ENCODE peak calls at places on chromosomes 11 and 22, in nine cellular contexts. One of them, this sample, is unnamed.

GRCh38 chr11:61834278-61835004 is 6.3 kb downstream of the FADS2 start:
- DNase-seq in psoas muscle: peak; percentile 78
- DNase-seq in OCI-LY7: peak; percentile 83
- DNase-seq in CD8-positive, alpha-beta T cell: no peak
- DNase-seq in pancreas: no peak
- DNase-seq in CD8-positive, alpha-beta memory T cell: peak; percentile 59
- DNase-seq in Peyer's patch: no peak
- DNase-seq in GM23248: peak; percentile 20
- DNase-seq in CD4-positive, CD25-positive, alpha-beta regulatory T cell: peak; percentile 21
- DNase-seq in this sample: no peak

GRCh38 chr11:1354125-1354938 is 35.4 kb upstream of the BRSK2 start:
- DNase-seq in OCI-LY7: no peak
- DNase-seq in pancreas: no peak
- DNase-seq in Peyer's patch: no peak
- DNase-seq in psoas muscle: peak; percentile 36
- DNase-seq in GM23248: no peak
- DNase-seq in CD8-positive, alpha-beta T cell: no peak
- DNase-seq in CD4-positive, CD25-positive, alpha-beta regulatory T cell: no peak
- DNase-seq in CD8-positive, alpha-beta memory T cell: peak; percentile 31
- DNase-seq in this sample: no peak

GRCh38 chr11:96074551-96075309 is 150.8 kb upstream of the MTMR2 start:
- DNase-seq in OCI-LY7: no peak
- DNase-seq in GM23248: no peak
- DNase-seq in psoas muscle: no peak
- DNase-seq in CD8-positive, alpha-beta T cell: no peak
- DNase-seq in CD8-positive, alpha-beta memory T cell: no peak
- DNase-seq in CD4-positive, CD25-positive, alpha-beta regulatory T cell: no peak
- DNase-seq in pancreas: no peak
- DNase-seq in Peyer's patch: no peak
- DNase-seq in this sample: no peak

GRCh38 chr22:49930596-49931412 is 12.4 kb downstream of the CRELD2 start:
- DNase-seq in CD8-positive, alpha-beta T cell: no peak
- DNase-seq in OCI-LY7: peak; percentile 96
- DNase-seq in GM23248: peak; percentile 67
- DNase-seq in psoas muscle: peak; percentile 83
- DNase-seq in pancreas: peak; percentile 68
- DNase-seq in CD8-positive, alpha-beta memory T cell: no peak
- DNase-seq in Peyer's patch: peak; percentile 93
- DNase-seq in CD4-positive, CD25-positive, alpha-beta regulatory T cell: no peak
- DNase-seq in this sample: peak; percentile 75

GRCh38 chr11:76329983-76330382 is 50.9 kb downstream of the THAP12 start:
- DNase-seq in CD8-positive, alpha-beta memory T cell: no peak
- DNase-seq in CD4-positive, CD25-positive, alpha-beta regulatory T cell: no peak
- DNase-seq in Peyer's patch: no peak
- DNase-seq in pancreas: no peak
- DNase-seq in OCI-LY7: no peak
- DNase-seq in GM23248: no peak
- DNase-seq in CD8-positive, alpha-beta T cell: no peak
- DNase-seq in psoas muscle: no peak
- DNase-seq in this sample: no peak

GRCh38 chr11:38672445-38672844 is 2074.4 kb upstream of the RAG2 start:
- DNase-seq in CD8-positive, alpha-beta memory T cell: no peak
- DNase-seq in pancreas: no peak
- DNase-seq in OCI-LY7: no peak
- DNase-seq in psoas muscle: no peak
- DNase-seq in CD4-positive, CD25-positive, alpha-beta regulatory T cell: no peak
- DNase-seq in CD8-positive, alpha-beta T cell: no peak
- DNase-seq in GM23248: no peak
- DNase-seq in Peyer's patch: no peak
- DNase-seq in this sample: no peak

GRCh38 chr11:66226111-66226510 is 42.3 kb upstream of the RAB1B start:
- DNase-seq in GM23248: no peak
- DNase-seq in CD8-positive, alpha-beta memory T cell: no peak
- DNase-seq in psoas muscle: no peak
- DNase-seq in OCI-LY7: no peak
- DNase-seq in CD8-positive, alpha-beta T cell: no peak
- DNase-seq in CD4-positive, CD25-positive, alpha-beta regulatory T cell: no peak
- DNase-seq in pancreas: no peak
- DNase-seq in Peyer's patch: no peak
- DNase-seq in this sample: no peak

GRCh38 chr11:121449626-121450025 is 2.5 kb upstream of the SORL1 start:
- DNase-seq in CD4-positive, CD25-positive, alpha-beta regulatory T cell: no peak
- DNase-seq in pancreas: no peak
- DNase-seq in OCI-LY7: no peak
- DNase-seq in CD8-positive, alpha-beta memory T cell: no peak
- DNase-seq in psoas muscle: no peak
- DNase-seq in CD8-positive, alpha-beta T cell: no peak
- DNase-seq in GM23248: no peak
- DNase-seq in Peyer's patch: no peak
- DNase-seq in this sample: no peak

GRCh38 chr11:2154195-2154585 is 6.8 kb downstream of the INS start:
- DNase-seq in GM23248: no peak
- DNase-seq in OCI-LY7: no peak
- DNase-seq in CD4-positive, CD25-positive, alpha-beta regulatory T cell: no peak
- DNase-seq in psoas muscle: no peak
- DNase-seq in Peyer's patch: no peak
- DNase-seq in CD8-positive, alpha-beta T cell: no peak
- DNase-seq in CD8-positive, alpha-beta memory T cell: no peak
- DNase-seq in pancreas: no peak
- DNase-seq in this sample: no peak

GRCh38 chr22:41557401-41558240 is 3.2 kb upstream of the CSDC2 start:
- DNase-seq in OCI-LY7: no peak
- DNase-seq in GM23248: peak; percentile 89
- DNase-seq in pancreas: no peak
- DNase-seq in CD8-positive, alpha-beta T cell: no peak
- DNase-seq in CD8-positive, alpha-beta memory T cell: no peak
- DNase-seq in psoas muscle: no peak
- DNase-seq in Peyer's patch: peak; percentile 57
- DNase-seq in CD4-positive, CD25-positive, alpha-beta regulatory T cell: no peak
- DNase-seq in this sample: peak; percentile 56

GRCh38 chr11:127042445-127042844 is 41.9 kb upstream of the KIRREL3 start:
- DNase-seq in pancreas: no peak
- DNase-seq in GM23248: peak; percentile 83
- DNase-seq in CD8-positive, alpha-beta memory T cell: no peak
- DNase-seq in OCI-LY7: no peak
- DNase-seq in CD4-positive, CD25-positive, alpha-beta regulatory T cell: no peak
- DNase-seq in psoas muscle: no peak
- DNase-seq in CD8-positive, alpha-beta T cell: no peak
- DNase-seq in Peyer's patch: no peak
- DNase-seq in this sample: no peak

GRCh38 chr11:2097356-2097997 is 41.7 kb downstream of the IGF2 start:
- DNase-seq in CD8-positive, alpha-beta T cell: no peak
- DNase-seq in Peyer's patch: peak; percentile 60
- DNase-seq in pancreas: peak; percentile 57
- DNase-seq in GM23248: peak; percentile 81
- DNase-seq in CD8-positive, alpha-beta memory T cell: peak; percentile 29
- DNase-seq in CD4-positive, CD25-positive, alpha-beta regulatory T cell: no peak
- DNase-seq in psoas muscle: peak; percentile 85
- DNase-seq in OCI-LY7: no peak
- DNase-seq in this sample: no peak

GRCh38 chr11:128190312-128190711 is 397.0 kb downstream of the ETS1 start:
- DNase-seq in CD4-positive, CD25-positive, alpha-beta regulatory T cell: no peak
- DNase-seq in Peyer's patch: no peak
- DNase-seq in CD8-positive, alpha-beta T cell: no peak
- DNase-seq in CD8-positive, alpha-beta memory T cell: peak; percentile 58
- DNase-seq in psoas muscle: no peak
- DNase-seq in pancreas: no peak
- DNase-seq in GM23248: no peak
- DNase-seq in OCI-LY7: no peak
- DNase-seq in this sample: no peak

GRCh38 chr22:25282346-25282670 is 62.9 kb downstream of the CRYBB2 start:
- DNase-seq in psoas muscle: no peak
- DNase-seq in CD8-positive, alpha-beta T cell: no peak
- DNase-seq in Peyer's patch: no peak
- DNase-seq in OCI-LY7: no peak
- DNase-seq in CD4-positive, CD25-positive, alpha-beta regulatory T cell: no peak
- DNase-seq in pancreas: no peak
- DNase-seq in CD8-positive, alpha-beta memory T cell: no peak
- DNase-seq in GM23248: no peak
- DNase-seq in this sample: no peak

GRCh38 chr11:5364214-5364613 is 12.9 kb downstream of the OR51B6 start:
- DNase-seq in GM23248: peak; percentile 71
- DNase-seq in CD4-positive, CD25-positive, alpha-beta regulatory T cell: no peak
- DNase-seq in OCI-LY7: no peak
- DNase-seq in Peyer's patch: no peak
- DNase-seq in CD8-positive, alpha-beta memory T cell: no peak
- DNase-seq in pancreas: no peak
- DNase-seq in psoas muscle: no peak
- DNase-seq in CD8-positive, alpha-beta T cell: no peak
- DNase-seq in this sample: no peak

GRCh38 chr11:65213322-65214211 is 31.8 kb downstream of the CAPN1 start:
- DNase-seq in pancreas: peak; percentile 49
- DNase-seq in GM23248: no peak
- DNase-seq in OCI-LY7: no peak
- DNase-seq in psoas muscle: no peak
- DNase-seq in Peyer's patch: peak; percentile 49
- DNase-seq in CD8-positive, alpha-beta memory T cell: peak; percentile 58
- DNase-seq in CD4-positive, CD25-positive, alpha-beta regulatory T cell: peak; percentile 11
- DNase-seq in CD8-positive, alpha-beta T cell: no peak
- DNase-seq in this sample: no peak

GRCh38 chr11:116930586-116930985 is 93.2 kb upstream of the APOA1 start:
- DNase-seq in Peyer's patch: no peak
- DNase-seq in pancreas: no peak
- DNase-seq in psoas muscle: no peak
- DNase-seq in CD4-positive, CD25-positive, alpha-beta regulatory T cell: no peak
- DNase-seq in GM23248: no peak
- DNase-seq in OCI-LY7: peak; percentile 48
- DNase-seq in CD8-positive, alpha-beta T cell: no peak
- DNase-seq in CD8-positive, alpha-beta memory T cell: no peak
- DNase-seq in this sample: no peak

GRCh38 chr22:50274311-50274710 is 4.1 kb upstream of the MAPK11 start:
- DNase-seq in CD8-positive, alpha-beta memory T cell: peak; percentile 63
- DNase-seq in CD8-positive, alpha-beta T cell: no peak
- DNase-seq in Peyer's patch: peak; percentile 77
- DNase-seq in OCI-LY7: peak; percentile 80
- DNase-seq in psoas muscle: no peak
- DNase-seq in CD4-positive, CD25-positive, alpha-beta regulatory T cell: peak; percentile 37
- DNase-seq in GM23248: peak; percentile 71
- DNase-seq in pancreas: no peak
- DNase-seq in this sample: peak; percentile 56

GRCh38 chr11:111324277-111324720 is 26.0 kb downstream of the POU2AF3 start:
- DNase-seq in CD4-positive, CD25-positive, alpha-beta regulatory T cell: no peak
- DNase-seq in Peyer's patch: no peak
- DNase-seq in CD8-positive, alpha-beta T cell: no peak
- DNase-seq in GM23248: peak; percentile 57
- DNase-seq in psoas muscle: no peak
- DNase-seq in OCI-LY7: no peak
- DNase-seq in CD8-positive, alpha-beta memory T cell: no peak
- DNase-seq in pancreas: no peak
- DNase-seq in this sample: no peak

GRCh38 chr11:63635762-63636465 is 21.7 kb upstream of the PLAAT3 start:
- DNase-seq in GM23248: peak; percentile 74
- DNase-seq in OCI-LY7: peak; percentile 62
- DNase-seq in Peyer's patch: peak; percentile 85
- DNase-seq in CD8-positive, alpha-beta T cell: peak; percentile 60
- DNase-seq in psoas muscle: peak; percentile 58
- DNase-seq in CD4-positive, CD25-positive, alpha-beta regulatory T cell: peak; percentile 71
- DNase-seq in pancreas: peak; percentile 64
- DNase-seq in CD8-positive, alpha-beta memory T cell: peak; percentile 78
- DNase-seq in this sample: peak; percentile 39

DNA sequence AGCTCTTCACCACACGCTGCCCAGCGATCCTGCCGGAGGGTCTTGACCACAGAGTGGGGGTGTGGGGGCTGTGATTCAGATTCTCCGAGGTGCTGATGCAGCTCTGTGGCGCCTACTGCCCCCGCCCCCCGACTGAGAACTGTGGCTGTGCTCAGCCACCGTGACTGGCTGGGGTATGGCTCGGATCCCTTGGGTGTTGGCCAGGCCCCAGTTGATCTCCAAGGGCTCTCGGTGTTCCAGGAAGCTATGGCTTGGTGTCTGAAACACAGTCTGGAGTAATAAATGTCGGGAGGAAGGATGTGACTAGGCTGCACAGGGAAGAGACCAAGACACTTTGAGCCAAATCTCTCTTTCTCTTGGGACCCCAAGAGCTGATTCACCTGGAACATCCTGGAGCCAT is 60.5 kb upstream of the RASD2 start:
- DNase-seq in CD4-positive, CD25-positive, alpha-beta regulatory T cell: no peak
- DNase-seq in psoas muscle: peak; percentile 70
- DNase-seq in GM23248: peak; percentile 71
- DNase-seq in CD8-positive, alpha-beta T cell: no peak
- DNase-seq in CD8-positive, alpha-beta memory T cell: no peak
- DNase-seq in Peyer's patch: no peak
- DNase-seq in pancreas: no peak
- DNase-seq in OCI-LY7: no peak
- DNase-seq in this sample: no peak
- H3K27ac ChIP-seq in CD4-positive, CD25-positive, alpha-beta regulatory T cell: no peak overlapping the region
- H3K27ac ChIP-seq in psoas muscle: peak overlapping the region; percentile 10
- H3K27ac ChIP-seq in GM23248: peak overlapping the region; percentile 30
- H3K27ac ChIP-seq in CD8-positive, alpha-beta T cell: no peak overlapping the region
- H3K27ac ChIP-seq in CD8-positive, alpha-beta memory T cell: no peak overlapping the region
- H3K27ac ChIP-seq in Peyer's patch: peak overlapping the region; percentile 40
- H3K27ac ChIP-seq in pancreas: no peak overlapping the region
- H3K27ac ChIP-seq in OCI-LY7: no peak overlapping the region
- H3K27ac ChIP-seq in this sample: no peak overlapping the region

DNA sequence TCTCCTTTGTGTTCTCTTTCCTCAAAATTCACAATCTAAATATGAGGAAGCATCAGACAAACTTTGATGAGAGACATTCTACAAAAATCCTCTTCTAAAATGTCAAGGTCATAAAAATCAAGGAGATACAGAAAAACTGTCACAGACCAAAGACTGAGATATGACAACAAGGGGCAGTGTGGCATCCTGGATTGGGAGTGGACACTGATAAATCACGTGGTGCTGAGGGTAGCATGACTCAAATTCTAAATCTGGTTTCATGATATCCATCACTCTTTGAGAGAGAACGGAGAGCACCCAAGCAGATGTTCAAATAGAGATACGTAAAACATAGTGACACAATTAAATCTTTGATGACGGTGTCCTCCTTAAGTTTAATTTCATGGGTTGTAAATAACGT is 13.0 kb upstream of the CARD18 start:
- DNase-seq in CD8-positive, alpha-beta T cell: no peak
- DNase-seq in pancreas: no peak
- DNase-seq in CD4-positive, CD25-positive, alpha-beta regulatory T cell: no peak
- DNase-seq in CD8-positive, alpha-beta memory T cell: no peak
- DNase-seq in Peyer's patch: no peak
- DNase-seq in OCI-LY7: no peak
- DNase-seq in psoas muscle: no peak
- DNase-seq in GM23248: no peak
- DNase-seq in this sample: no peak
- H3K27ac ChIP-seq in CD8-positive, alpha-beta T cell: no peak overlapping the region
- H3K27ac ChIP-seq in pancreas: no peak overlapping the region
- H3K27ac ChIP-seq in CD4-positive, CD25-positive, alpha-beta regulatory T cell: no peak overlapping the region
- H3K27ac ChIP-seq in CD8-positive, alpha-beta memory T cell: no peak overlapping the region
- H3K27ac ChIP-seq in Peyer's patch: no peak overlapping the region
- H3K27ac ChIP-seq in OCI-LY7: no peak overlapping the region
- H3K27ac ChIP-seq in psoas muscle: no peak overlapping the region
- H3K27ac ChIP-seq in GM23248: no peak overlapping the region
- H3K27ac ChIP-seq in this sample: no peak overlapping the region

GRCh38 chr11:131486100-131486499 is 115.7 kb downstream of the NTM start:
- DNase-seq in CD8-positive, alpha-beta memory T cell: no peak
- DNase-seq in psoas muscle: no peak
- DNase-seq in Peyer's patch: no peak
- DNase-seq in pancreas: no peak
- DNase-seq in OCI-LY7: no peak
- DNase-seq in GM23248: peak; percentile 53
- DNase-seq in CD4-positive, CD25-positive, alpha-beta regulatory T cell: no peak
- DNase-seq in CD8-positive, alpha-beta T cell: no peak
- DNase-seq in this sample: no peak
- H3K27ac ChIP-seq in CD8-positive, alpha-beta memory T cell: no peak overlapping the region
- H3K27ac ChIP-seq in psoas muscle: no peak overlapping the region
- H3K27ac ChIP-seq in Peyer's patch: no peak overlapping the region
- H3K27ac ChIP-seq in pancreas: no peak overlapping the region
- H3K27ac ChIP-seq in OCI-LY7: no peak overlapping the region
- H3K27ac ChIP-seq in GM23248: no peak overlapping the region
- H3K27ac ChIP-seq in CD4-positive, CD25-positive, alpha-beta regulatory T cell: no peak overlapping the region
- H3K27ac ChIP-seq in CD8-positive, alpha-beta T cell: no peak overlapping the region
- H3K27ac ChIP-seq in this sample: peak overlapping the region; percentile 3

GRCh38 chr11:72083414-72083813 is 2.8 kb downstream of the LRRC51 start:
- DNase-seq in Peyer's patch: no peak
- DNase-seq in pancreas: no peak
- DNase-seq in OCI-LY7: no peak
- DNase-seq in CD8-positive, alpha-beta memory T cell: no peak
- DNase-seq in GM23248: no peak
- DNase-seq in CD8-positive, alpha-beta T cell: no peak
- DNase-seq in CD4-positive, CD25-positive, alpha-beta regulatory T cell: no peak
- DNase-seq in psoas muscle: no peak
- DNase-seq in this sample: no peak
- H3K27ac ChIP-seq in Peyer's patch: no peak overlapping the region
- H3K27ac ChIP-seq in pancreas: no peak overlapping the region
- H3K27ac ChIP-seq in OCI-LY7: no peak overlapping the region
- H3K27ac ChIP-seq in CD8-positive, alpha-beta memory T cell: no peak overlapping the region
- H3K27ac ChIP-seq in GM23248: no peak overlapping the region
- H3K27ac ChIP-seq in CD8-positive, alpha-beta T cell: no peak overlapping the region
- H3K27ac ChIP-seq in CD4-positive, CD25-positive, alpha-beta regulatory T cell: no peak overlapping the region
- H3K27ac ChIP-seq in psoas muscle: no peak overlapping the region
- H3K27ac ChIP-seq in this sample: no peak overlapping the region

This sample was measured in substantia nigra.